ENCODE peak calls at places on chromosomes 13 and 19, in four cellular contexts. E is A549, Z is HepG2, Q is endothelial cell of umbilical vein. N is an unnamed sample.

GRCh38 chr13:94163535-94163934 is 315.9 kb downstream of the DCT start:
- DNase-seq in Q (no peak), E (no peak), Z (no peak), N (no peak)

GRCh38 chr13:32125221-32125621 is 93.6 kb downstream of the FRY start:
- DNase-seq in Q (no peak), Z (no peak), E (no peak), N (peak)

GRCh38 chr13:113929628-113930615 is 44.0 kb downstream of the C13orf46 start:
- DNase-seq in E (no peak), Z (no peak), Q (no peak), N (no peak)

GRCh38 chr19:41886761-41887710 is 4.1 kb downstream of the ARHGEF1 start:
- DNase-seq in Z (no peak), E (no peak), Q (no peak), N (peak)

GRCh38 chr13:108902557-108903155 is 273.2 kb downstream of the MYO16 start:
- DNase-seq in Z (no peak), Q (peak), E (no peak), N (no peak)

GRCh38 chr13:34671136-34671535 is 270.9 kb upstream of the NBEA start:
- DNase-seq in E (no peak), Q (no peak), Z (no peak), N (no peak)

GRCh38 chr13:50740052-50740741 is 103.3 kb downstream of the DLEU7 start:
- DNase-seq in Q (no peak), Z (no peak), E (no peak), N (no peak)

GRCh38 chr13:38417727-38418126 is 68.1 kb downstream of the UFM1 start:
- DNase-seq in E (no peak), Q (no peak), Z (peak), N (peak)

GRCh38 chr13:77448689-77449088 is 86.8 kb upstream of the SCEL start:
- DNase-seq in E (no peak), Z (no peak), Q (no peak), N (peak)

GRCh38 chr13:112904436-112904960 is 64.5 kb upstream of the MCF2L start:
- DNase-seq in Q (no peak), Z (no peak), E (no peak), N (no peak)

GRCh38 chr13:25300861-25301346 is 521 bp upstream of the NUP58 start:
- DNase-seq in Z (no peak), Q (no peak), E (no peak), N (no peak)

GRCh38 chr13:49670828-49671227 is 20.5 kb downstream of the EBPL start:
- DNase-seq in Q (no peak), E (no peak), Z (no peak), N (no peak)

GRCh38 chr13:94525781-94526180 is 46.3 kb upstream of the DCT start:
- DNase-seq in E (no peak), Q (no peak), Z (no peak), N (no peak)

GRCh38 chr13:105255472-105255871 is 1280.0 kb downstream of the EFNB2 start:
- DNase-seq in E (no peak), Q (no peak), Z (no peak), N (no peak)

GRCh38 chr19:15615526-15615925 is 508 bp downstream of the CYP4F8 start:
- DNase-seq in Q (no peak), E (no peak), Z (no peak), N (no peak)

GRCh38 chr13:47069133-47069532 is 172.3 kb upstream of the HTR2A start:
- DNase-seq in Z (no peak), Q (no peak), E (no peak), N (no peak)

GRCh38 chr19:45250832-45251451 is at the start of gene MARK4:
- DNase-seq in E (peak), Q (peak), Z (no peak), N (peak)

GRCh38 chr13:36124236-36124822 is 6.9 kb downstream of the DCLK1 start:
- DNase-seq in E (no peak), Z (no peak), Q (peak), N (no peak)

GRCh38 chr19:23983406-23983805 is 68.7 kb downstream of the ZNF726 start:
- DNase-seq in E (no peak), Z (no peak), Q (no peak), N (no peak)
- TF ChIP-seq MYC in E (no peak), Z (no peak), Q (no peak), N (no peak)

DNA sequence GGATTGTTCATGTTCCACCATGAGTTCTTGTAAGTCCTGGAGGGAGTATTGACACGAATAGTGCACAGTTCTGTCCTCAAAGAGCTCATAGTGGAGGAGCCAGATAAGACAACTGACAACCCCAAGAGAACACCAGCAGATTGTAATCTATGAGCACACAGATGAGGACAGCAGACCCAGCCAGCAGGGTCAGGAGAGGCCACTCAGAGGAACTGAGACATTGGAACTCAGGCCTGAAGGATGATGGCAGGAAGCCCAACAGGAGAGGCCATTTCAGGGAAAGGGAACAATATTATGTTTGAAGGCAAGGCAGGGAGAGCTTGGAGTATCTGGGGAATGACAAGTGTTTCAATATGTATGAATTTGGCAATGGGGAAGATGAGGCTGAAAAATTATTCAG is 63.7 kb upstream of the IPO5 start:
- DNase-seq in Z (no peak), Q (peak), E (no peak), N (no peak)
- TF ChIP-seq MAX in Z (no peak), Q (no peak), E (no peak), N (no peak)

GRCh38 chr13:97953376-97953970 is at the start of gene IPO5:
- DNase-seq in Q (no peak), Z (no peak), E (no peak), N (no peak)
- TF ChIP-seq MYC in Q (no peak), Z (no peak), E (no peak), N (no peak)

DNA sequence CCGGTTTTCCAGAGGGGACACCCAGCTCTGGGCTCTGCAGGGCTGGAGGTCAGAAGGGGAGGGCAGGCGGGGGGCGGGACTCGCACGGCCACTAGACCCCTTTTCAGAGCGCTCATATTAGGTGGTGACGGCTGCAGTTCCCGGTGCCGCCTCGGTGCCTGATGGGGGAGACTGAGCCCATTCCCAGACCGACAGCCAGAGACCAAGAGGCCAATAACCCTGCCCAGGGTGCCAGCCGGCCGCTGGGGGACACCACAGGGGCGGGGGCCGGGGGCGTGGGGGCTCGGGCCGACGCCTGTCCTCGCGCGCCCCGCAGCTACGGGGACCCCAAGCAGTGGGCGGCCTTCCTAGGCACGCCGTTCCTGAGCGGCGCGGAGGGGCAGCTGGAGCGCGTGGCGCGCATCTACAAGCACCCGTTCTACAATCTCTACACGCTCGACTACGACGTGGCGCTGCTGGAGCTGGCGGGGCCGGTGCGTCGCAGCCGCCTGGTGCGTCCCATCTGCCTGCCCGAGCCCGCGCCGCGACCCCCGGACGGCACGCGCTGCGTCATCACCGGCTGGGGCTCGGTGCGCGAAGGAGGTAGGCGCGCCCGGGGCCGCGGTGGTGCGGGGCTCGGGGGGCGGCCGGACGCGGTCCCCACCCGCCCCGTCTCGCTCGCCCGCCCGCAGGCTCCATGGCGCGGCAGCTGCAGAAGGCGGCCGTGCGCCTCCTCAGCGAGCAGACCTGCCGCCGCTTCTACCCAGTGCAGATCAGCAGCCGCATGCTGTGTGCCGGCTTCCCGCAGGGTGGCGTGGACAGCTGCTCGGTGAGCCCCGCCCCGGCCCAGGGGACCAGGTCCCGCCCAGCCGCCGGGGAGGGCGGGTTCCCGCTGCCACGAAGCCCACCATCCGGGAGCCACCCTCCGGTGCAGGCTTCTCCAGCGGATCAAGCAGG is 2.4 kb downstream of the TIMM13 start:
- DNase-seq in E (no peak), Q (peak), Z (no peak), N (peak)
- TF ChIP-seq MAX in E (no peak), Q (no peak), Z (no peak), N (no peak)